ENCODE peak calls at places on chromosomes 6 and 20, in four cellular contexts. R is choroid plexus epithelial cell, C is cardiac muscle cell, H is Calu3. F is an unnamed sample.

GRCh38 chr6:4670824-4671409 is 105.3 kb upstream of the CDYL start:
- DNase-seq in C (no peak), H (no peak), R (no peak), F (peak; percentile 66)

GRCh38 chr6:140542858-140543257 is 1168.4 kb upstream of the CITED2 start:
- DNase-seq in H (no peak), C (no peak), R (no peak), F (no peak)

GRCh38 chr6:148959008-148959407 is 212.2 kb downstream of the UST start:
- DNase-seq in H (no peak), C (peak; percentile 21), R (no peak), F (peak; percentile 20)

GRCh38 chr6:88992741-88993557 is 29.5 kb upstream of the RNGTT start:
- DNase-seq in H (no peak), R (no peak), C (peak; percentile 41), F (peak; percentile 21)

GRCh38 chr6:131182991-131183425 is 47.7 kb downstream of the AKAP7 start:
- DNase-seq in C (peak; percentile 66), R (peak; percentile 69), H (peak; percentile 16), F (peak; percentile 35)

GRCh38 chr6:36788768-36789167 is 50.5 kb downstream of the CPNE5 start:
- DNase-seq in H (no peak), C (peak; percentile 27), R (no peak), F (peak; percentile 37)

GRCh38 chr6:105270511-105270910 is 90.7 kb upstream of the POPDC3 start:
- DNase-seq in R (no peak), H (no peak), C (no peak), F (no peak)

GRCh38 chr20:47854687-47855212 is 69.5 kb upstream of the SULF2 start:
- DNase-seq in H (peak; percentile 81), R (peak; percentile 81), C (peak; percentile 79), F (peak; percentile 78)

GRCh38 chr6:125519367-125519766 is 217.6 kb upstream of the HDDC2 start:
- DNase-seq in R (no peak), H (no peak), C (no peak), F (no peak)

GRCh38 chr6:102749210-102749971 is 1355.9 kb downstream of the GRIK2 start:
- DNase-seq in C (no peak), R (no peak), H (no peak), F (no peak)

GRCh38 chr6:43448916-43449315 is 6.4 kb downstream of the DLK2 start:
- DNase-seq in R (no peak), H (no peak), C (no peak), F (no peak)

GRCh38 chr6:119517428-119517827 is 167.9 kb upstream of the MAN1A1 start:
- DNase-seq in H (no peak), C (peak; percentile 28), R (peak; percentile 20), F (no peak)

GRCh38 chr6:35049885-35050284 is 91.3 kb downstream of the TCP11 start:
- DNase-seq in R (peak; percentile 95), C (peak; percentile 79), H (no peak), F (no peak)

GRCh38 chr20:14992071-14992654 is 654.8 kb upstream of the FLRT3 start:
- DNase-seq in C (peak; percentile 6), R (peak; percentile 80), H (no peak), F (peak; percentile 87)

DNA sequence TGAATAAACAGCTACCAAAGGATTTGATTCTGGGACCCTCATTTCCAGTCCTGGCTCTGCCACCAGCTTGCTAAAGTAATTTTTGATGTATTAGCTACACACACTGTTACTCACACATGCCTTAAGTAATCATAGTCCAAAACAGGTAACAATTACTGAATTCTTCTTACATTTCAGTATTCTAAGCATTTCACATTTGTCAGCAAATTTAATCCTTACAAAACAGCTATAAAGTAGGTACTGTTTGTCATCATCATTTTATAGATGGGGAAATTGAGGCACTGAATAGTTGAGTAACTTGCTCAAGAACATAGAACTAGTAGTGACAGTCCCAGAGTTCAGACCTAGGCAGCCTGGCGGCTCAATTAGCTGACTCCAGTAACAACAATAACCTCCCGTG is 272.6 kb downstream of the QKI start:
- DNase-seq in H (no peak), C (no peak), R (no peak), F (no peak)
- TF ChIP-seq CTCF in H (no peak), C (no peak), R (no peak), F (no peak)

GRCh38 chr20:62321978-62322377 is 19.2 kb downstream of the ADRM1 start:
- DNase-seq in H (no peak), R (no peak), C (no peak), F (no peak)

GRCh38 chr20:62322428-62323073 is 19.8 kb downstream of the ADRM1 start:
- DNase-seq in C (no peak), H (no peak), R (no peak), F (no peak)

GRCh38 chr20:62320581-62321354 is 18.0 kb downstream of the ADRM1 start:
- DNase-seq in R (peak; percentile 12), H (peak; percentile 69), C (no peak), F (peak; percentile 51)

GRCh38 chr20:62323146-62323979 is 20.6 kb downstream of the ADRM1 start:
- DNase-seq in R (no peak), H (no peak), C (no peak), F (no peak)

GRCh38 chr20:62321521-62321948 is 18.7 kb downstream of the ADRM1 start:
- DNase-seq in R (peak; percentile 36), H (peak; percentile 56), C (no peak), F (peak; percentile 75)
- TF ChIP-seq CTCF in R (no peak), H (no peak), C (no peak), F (no peak)

DNA sequence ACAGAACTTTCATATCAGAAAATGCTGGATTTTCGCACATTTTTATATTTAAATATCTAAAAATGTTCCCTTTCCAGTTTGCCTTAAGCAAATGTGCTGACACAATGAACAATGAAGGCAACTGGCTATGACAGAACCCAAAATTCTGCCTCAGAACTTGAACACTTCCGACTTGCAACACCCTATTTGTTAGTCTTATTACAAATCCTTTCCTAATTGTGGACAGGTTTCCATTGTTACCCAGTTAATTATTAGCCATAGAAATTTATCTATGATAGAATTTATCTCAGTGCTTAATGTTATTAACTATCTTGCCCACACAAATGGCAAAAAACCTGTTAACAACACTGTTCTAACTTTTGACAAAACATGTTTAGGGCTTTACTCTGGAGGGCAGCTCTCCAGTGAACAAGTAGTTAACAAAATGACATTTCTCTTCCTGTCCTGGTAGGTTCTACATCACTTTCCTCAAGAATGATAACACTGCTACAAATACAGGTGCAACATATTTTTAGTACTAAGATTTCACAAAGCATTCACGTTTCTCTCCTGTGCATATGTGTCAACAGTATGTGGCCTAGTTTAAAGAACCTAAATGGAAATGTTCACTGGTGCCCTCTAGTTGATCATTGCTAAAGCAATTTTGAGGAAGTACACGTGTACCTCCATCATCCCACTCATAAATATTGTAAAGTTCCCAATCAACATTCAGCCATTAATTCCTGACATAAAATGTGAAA is 58.4 kb downstream of the HIVEP2 start:
- DNase-seq in R (peak; percentile 80), H (no peak), C (peak; percentile 59), F (peak; percentile 64)
- TF ChIP-seq CTCF in R (peak; percentile 47), H (no peak), C (peak; percentile 44), F (peak; percentile 31)

GRCh38 chr20:42027746-42028268 is 409.6 kb upstream of the CHD6 start:
- DNase-seq in C (no peak), H (no peak), R (no peak), F (no peak)
- TF ChIP-seq CTCF in C (no peak), H (no peak), R (no peak), F (no peak)

GRCh38 chr6:73455865-73456629 is 4.0 kb upstream of the CGAS start:
- DNase-seq in R (peak; percentile 74), H (no peak), C (peak; percentile 88), F (peak; percentile 88)

GRCh38 chr6:73452107-73452461 is at the start of gene CGAS:
- DNase-seq in H (peak; percentile 82), C (peak; percentile 74), R (peak; percentile 51), F (peak; percentile 41)

GRCh38 chr6:73451166-73452106 is 661 bp downstream of the CGAS start:
- DNase-seq in C (peak; percentile 59), H (peak; percentile 56), R (peak; percentile 63), F (peak; percentile 37)
- TF ChIP-seq CTCF in C (no peak), H (no peak), R (no peak), F (no peak)

GRCh38 chr6:54617730-54618129 is 228.8 kb upstream of the FAM83B start:
- DNase-seq in C (peak; percentile 76), R (peak; percentile 74), H (no peak), F (peak; percentile 46)
- TF ChIP-seq CTCF in C (no peak), R (no peak), H (no peak), F (no peak)

DNA sequence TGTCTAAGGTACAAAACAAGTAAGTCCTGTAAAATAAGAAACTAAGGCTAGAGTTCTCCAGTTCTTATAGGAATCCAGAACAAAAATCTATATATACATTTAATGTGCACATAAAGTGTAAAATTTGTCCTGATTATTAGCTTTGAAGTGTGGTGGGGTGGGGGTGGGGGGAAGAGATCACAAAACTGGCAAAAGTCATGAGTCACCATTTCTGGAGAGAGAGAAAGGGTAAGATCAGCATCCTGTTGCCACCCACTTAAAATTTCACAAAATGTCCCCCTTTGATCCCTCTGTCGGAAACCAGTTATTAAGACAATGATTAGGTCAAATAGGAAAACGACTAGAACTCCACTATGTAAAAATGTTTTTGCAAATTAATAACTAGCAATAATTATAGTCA is 482.0 kb upstream of the POU3F2 start:
- DNase-seq in C (no peak), R (no peak), H (no peak), F (no peak)
- TF ChIP-seq CTCF in C (no peak), R (no peak), H (no peak), F (no peak)

F was measured in epithelial cell of esophagus.